ENCODE peak calls at places on chromosomes 2 and 18, in four cellular contexts. A, Q, Z and U are unnamed samples.

GRCh38 chr2:121130301-121130850 is 154.6 kb downstream of the TFCP2L1 start:
- DNase-seq in Q (no peak), Z (no peak), A (no peak), U (no peak)

GRCh38 chr2:190587106-190587505 is 52.6 kb upstream of the NEMP2 start:
- DNase-seq in A (no peak), Q (no peak), Z (no peak), U (no peak)

GRCh38 chr2:10467401-10467800 is 19.3 kb upstream of the ODC1 start:
- DNase-seq in A (no peak), Z (no peak), Q (no peak), U (no peak)

GRCh38 chr2:65558748-65559147 is 126.3 kb upstream of the SPRED2 start:
- DNase-seq in A (no peak), Q (no peak), Z (peak), U (no peak)

GRCh38 chr2:74181739-74182138 is 3.1 kb upstream of the MOB1A start:
- DNase-seq in Z (no peak), A (no peak), Q (no peak), U (no peak)

GRCh38 chr2:165795011-165795410 is 964 bp upstream of the GALNT3 start:
- DNase-seq in Z (no peak), A (peak), Q (peak), U (no peak)

GRCh38 chr2:202032841-202033316 is 776 bp upstream of the FZD7 start:
- DNase-seq in Q (peak), Z (peak), A (peak), U (peak)

GRCh38 chr2:26970244-26970927 is at the start of gene MAPRE3:
- DNase-seq in Q (peak), A (peak), Z (peak), U (peak)

GRCh38 chr2:223113161-223113560 is 61.2 kb downstream of the KCNE4 start:
- DNase-seq in Q (peak), Z (no peak), A (peak), U (no peak)

GRCh38 chr2:112634153-112634873 is 11.4 kb upstream of the SLC20A1 start:
- DNase-seq in Q (no peak), Z (no peak), A (no peak), U (no peak)

GRCh38 chr18:48455555-48456478 is 46.6 kb upstream of the ZBTB7C start:
- DNase-seq in A (peak), Z (no peak), Q (peak), U (no peak)

GRCh38 chr2:8267721-8268120 is 414.1 kb upstream of the ID2 start:
- DNase-seq in Z (no peak), Q (no peak), A (no peak), U (no peak)

GRCh38 chr18:40326987-40327386 is 1628.0 kb upstream of the PIK3C3 start:
- DNase-seq in Q (no peak), Z (no peak), A (no peak), U (peak)

GRCh38 chr2:232537079-232537478 is 2.4 kb upstream of the CHRNG start:
- DNase-seq in Q (no peak), Z (peak), A (no peak), U (no peak)

GRCh38 chr2:227853204-227853629 is 18.2 kb upstream of the DAW1 start:
- DNase-seq in Z (no peak), A (peak), Q (no peak), U (no peak)

GRCh38 chr2:183866666-183867065 is 731.7 kb upstream of the ZNF804A start:
- DNase-seq in Z (no peak), A (no peak), Q (peak), U (no peak)

GRCh38 chr2:46198931-46199330 is 98.3 kb upstream of the EPAS1 start:
- DNase-seq in Q (no peak), Z (no peak), A (no peak), U (no peak)

GRCh38 chr2:46202453-46202852 is 94.8 kb upstream of the EPAS1 start:
- DNase-seq in Z (no peak), A (no peak), Q (no peak), U (no peak)

GRCh38 chr2:46202987-46203386 is 94.2 kb upstream of the EPAS1 start:
- DNase-seq in A (no peak), Q (no peak), Z (no peak), U (no peak)

GRCh38 chr2:46200100-46200690 is 97.0 kb upstream of the EPAS1 start:
- DNase-seq in Z (no peak), A (peak), Q (no peak), U (no peak)

DNA sequence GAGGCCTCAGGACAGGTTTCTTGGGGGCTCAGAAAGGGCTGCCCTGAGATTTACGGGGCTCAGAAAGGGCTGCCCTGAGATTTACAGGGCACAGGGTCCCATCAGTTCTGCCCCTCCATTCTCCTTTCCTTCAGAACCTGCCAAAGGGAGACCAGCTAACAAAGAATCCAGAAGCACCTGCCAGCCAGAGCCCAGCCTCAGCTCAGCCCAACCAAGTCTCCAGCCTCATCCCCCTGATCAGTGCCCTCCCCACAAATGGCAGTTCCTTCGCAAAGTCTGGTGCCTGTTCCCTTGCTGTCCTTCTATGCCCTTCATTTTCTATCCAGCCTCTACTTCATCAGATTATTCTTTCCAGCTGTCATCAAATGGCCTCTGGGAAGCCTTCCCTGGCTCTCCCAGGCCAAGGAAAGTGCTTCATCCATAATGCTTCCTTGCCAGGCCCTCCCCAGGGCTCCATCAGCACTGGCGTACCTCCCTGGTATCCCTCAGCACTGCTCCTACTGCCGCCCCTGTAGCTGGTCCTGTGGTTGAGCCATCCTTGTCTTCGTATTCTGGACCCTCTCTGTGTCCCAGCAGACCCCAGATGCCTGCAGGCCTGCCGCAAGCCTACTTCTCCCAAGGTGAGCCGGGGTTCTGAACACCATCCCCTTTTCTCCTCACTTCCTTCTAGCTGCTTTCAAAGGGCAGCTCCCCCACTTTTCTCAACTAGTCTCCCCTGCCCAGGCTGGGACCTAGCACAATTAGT is 96.2 kb upstream of the EPAS1 start:
- DNase-seq in Z (no peak), Q (no peak), A (no peak), U (no peak)
- H3K18ac ChIP-seq in Z (no peak), Q (no peak), A (no peak), U (no peak)

GRCh38 chr18:76422838-76423237 is 72.2 kb downstream of the ZNF516 start:
- DNase-seq in Z (no peak), A (no peak), Q (no peak), U (no peak)
- H3K4me2 ChIP-seq in Z (no peak), A (no peak), Q (no peak), U (no peak)

DNA sequence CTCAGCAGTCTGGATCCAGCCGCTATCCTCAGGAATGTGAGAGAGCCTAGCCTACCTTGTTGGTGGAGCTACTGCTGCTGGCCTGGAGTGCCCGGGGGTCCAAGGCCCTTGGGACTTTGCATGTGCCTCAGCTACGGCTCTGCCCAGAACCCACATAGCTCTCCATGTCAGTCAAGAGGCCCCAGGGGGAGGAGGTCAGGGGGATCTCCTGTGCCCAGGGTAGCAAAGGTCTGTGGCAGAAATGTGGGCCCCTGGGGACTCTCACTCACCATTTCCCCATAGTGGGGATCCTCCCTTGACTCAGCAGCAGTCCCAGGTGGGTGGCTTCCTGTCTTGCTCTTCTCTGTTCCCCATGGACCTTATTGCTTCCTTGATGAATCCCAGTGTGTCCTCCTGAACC is 342.7 kb upstream of the CHAC2 start:
- DNase-seq in A (no peak), Q (no peak), Z (no peak), U (no peak)
- H2AK5ac ChIP-seq in A (no peak), Q (no peak), Z (no peak), U (peak)

DNA sequence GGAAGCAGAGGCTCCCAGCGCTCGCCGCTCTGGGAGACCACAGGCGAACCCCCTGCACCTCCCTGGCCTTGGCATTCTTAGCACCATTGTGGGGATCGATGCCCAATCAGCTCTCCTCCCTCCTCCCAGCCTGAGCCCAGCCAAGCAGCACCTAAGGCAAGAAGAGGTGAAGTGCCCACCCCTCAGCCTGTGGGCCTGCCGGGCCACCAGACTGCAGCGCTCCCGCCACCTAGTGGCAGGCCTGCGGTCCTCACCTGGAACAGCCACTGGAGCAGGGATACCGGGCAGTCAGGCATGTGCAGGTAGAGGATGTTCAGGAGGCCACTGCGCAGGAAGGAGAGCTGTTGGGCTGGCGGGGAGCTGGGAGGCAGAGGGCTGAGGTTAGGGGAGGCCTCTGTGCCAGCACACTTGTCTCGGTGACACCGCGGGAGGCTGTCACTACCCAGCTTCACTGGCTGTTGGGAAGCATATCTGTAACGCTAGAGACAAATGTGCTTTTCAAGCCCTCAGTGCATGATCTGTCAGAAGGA is 35.2 kb downstream of the FAM178B start:
- DNase-seq in Z (peak), Q (peak), A (peak), U (peak)
- H3K18ac ChIP-seq in Z (no peak), Q (no peak), A (no peak), U (peak)

GRCh38 chr18:37392648-37393047 is 172.9 kb downstream of the CELF4 start:
- DNase-seq in Z (no peak), A (no peak), Q (no peak), U (no peak)
- H3K4me2 ChIP-seq in Z (no peak), A (no peak), Q (no peak), U (no peak)

GRCh38 chr2:219461669-219462068 is 27.0 kb downstream of the SPEG start:
- DNase-seq in A (no peak), Z (no peak), Q (no peak), U (no peak)
- H2AK5ac ChIP-seq in A (no peak), Z (no peak), Q (peak), U (peak)

GRCh38 chr2:118013221-118013723 is 598 bp downstream of the CCDC93 start:
- DNase-seq in A (no peak), Z (peak), Q (peak), U (peak)

GRCh38 chr2:118016911-118017310 is 3.0 kb upstream of the CCDC93 start:
- DNase-seq in Q (peak), Z (no peak), A (no peak), U (no peak)

GRCh38 chr2:118013724-118014491 is at the start of gene CCDC93:
- DNase-seq in Q (peak), A (peak), Z (peak), U (peak)

GRCh38 chr2:118012778-118013177 is 1.1 kb downstream of the CCDC93 start:
- DNase-seq in Q (no peak), A (no peak), Z (peak), U (no peak)

DNA sequence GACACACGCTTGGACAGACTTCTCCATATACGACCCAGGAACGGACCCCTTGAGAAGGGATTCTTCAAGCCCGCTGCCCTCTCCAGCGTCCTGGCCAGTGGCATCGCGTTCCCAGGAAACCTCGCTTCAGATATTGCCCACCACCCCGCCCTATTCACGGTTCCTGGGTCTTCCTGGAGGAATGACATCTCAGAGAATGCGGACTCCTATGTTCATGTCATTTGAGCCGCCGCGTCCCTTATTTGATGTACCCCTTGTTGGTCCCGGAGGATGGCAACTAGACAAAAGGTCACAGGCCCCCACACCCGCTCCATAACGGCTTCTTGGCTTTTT is 588 bp upstream of the CCDC93 start:
- DNase-seq in Z (no peak), Q (no peak), A (no peak), U (no peak)
- H3K18ac ChIP-seq in Z (no peak), Q (no peak), A (no peak), U (peak)